ENCODE peak calls at places on chromosomes 4 and X, in six cellular contexts. E, O, P, Q, N and V are unnamed samples.

GRCh38 chrX:31334997-31335396 is 263.2 kb upstream of the FTHL17 start:
- DNase-seq in Q (no peak), P (no peak), N (no peak), O (no peak), E (no peak), V (no peak)

GRCh38 chr4:139025841-139026240 is 10.3 kb downstream of the NOCT start:
- DNase-seq in Q (no peak), E (no peak), P (no peak), N (no peak), O (no peak), V (no peak)

GRCh38 chrX:16148896-16149295 is 18.4 kb upstream of the MAGEB17 start:
- DNase-seq in Q (no peak), O (no peak), P (no peak), E (peak; percentile 10), N (no peak), V (peak; percentile 69)

GRCh38 chr4:185011408-185011807 is 6.9 kb upstream of the HELT start:
- DNase-seq in E (no peak), N (no peak), O (peak; percentile 75), P (peak; percentile 24), Q (no peak), V (peak; percentile 89)

GRCh38 chr4:14853186-14853946 is 148.9 kb upstream of the CPEB2 start:
- DNase-seq in P (no peak), Q (no peak), E (peak; percentile 43), O (no peak), N (no peak), V (no peak)

GRCh38 chr4:140308366-140309123 is 64.9 kb upstream of the SCOC start:
- DNase-seq in O (no peak), N (peak; percentile 62), P (no peak), E (no peak), Q (no peak), V (peak; percentile 29)

GRCh38 chr4:141680060-141680459 is 43.7 kb downstream of the IL15 start:
- DNase-seq in O (no peak), E (no peak), N (no peak), P (no peak), Q (no peak), V (no peak)

GRCh38 chr4:76634239-76634638 is 199.2 kb downstream of the SHROOM3 start:
- DNase-seq in O (no peak), P (no peak), Q (no peak), E (no peak), N (no peak), V (no peak)

GRCh38 chr4:16608123-16608522 is 290.3 kb downstream of the LDB2 start:
- DNase-seq in P (no peak), N (no peak), Q (no peak), E (no peak), O (no peak), V (no peak)

GRCh38 chrX:65723706-65724105 is 56.3 kb downstream of the MSN start:
- DNase-seq in E (no peak), N (no peak), O (no peak), Q (no peak), P (no peak), V (no peak)

GRCh38 chrX:38861489-38861888 is 60.2 kb downstream of the MID1IP1 start:
- DNase-seq in O (no peak), P (no peak), E (no peak), N (no peak), Q (no peak), V (no peak)

GRCh38 chr4:142358656-142359055 is 487.4 kb downstream of the INPP4B start:
- DNase-seq in O (no peak), P (no peak), N (no peak), Q (no peak), E (no peak), V (no peak)

GRCh38 chrX:34956915-34957314 is 14.3 kb downstream of the FAM47B start:
- DNase-seq in N (no peak), O (no peak), P (no peak), E (peak; percentile 52), Q (no peak), V (no peak)

GRCh38 chrX:18755651-18756050 is 48.2 kb downstream of the PPEF1 start:
- DNase-seq in Q (no peak), E (no peak), N (no peak), O (no peak), P (no peak), V (no peak)

GRCh38 chrX:40102393-40103381 is 4.9 kb upstream of the BCOR start:
- DNase-seq in P (no peak), E (no peak), N (no peak), Q (no peak), O (peak; percentile 65), V (peak; percentile 84)

GRCh38 chr4:184165291-184165690 is 52.4 kb downstream of the ENPP6 start:
- DNase-seq in E (peak; percentile 31), N (no peak), O (no peak), P (no peak), Q (no peak), V (peak; percentile 71)

GRCh38 chr4:57147335-57148060 is 37.3 kb upstream of the IGFBP7 start:
- DNase-seq in N (no peak), E (no peak), Q (no peak), O (no peak), P (no peak), V (no peak)

GRCh38 chr4:157808796-157809408 is 363.9 kb downstream of the GASK1B start:
- DNase-seq in N (no peak), O (no peak), Q (no peak), E (no peak), P (no peak), V (no peak)

GRCh38 chrX:131739823-131740222 is 195.9 kb downstream of the OR13H1 start:
- DNase-seq in P (no peak), N (no peak), O (no peak), Q (no peak), E (no peak), V (no peak)

GRCh38 chrX:131735127-131735526 is 191.3 kb downstream of the OR13H1 start:
- DNase-seq in P (no peak), Q (no peak), O (no peak), N (no peak), E (no peak), V (no peak)

GRCh38 chrX:131729295-131729694 is 185.4 kb downstream of the OR13H1 start:
- DNase-seq in N (peak; percentile 84), O (no peak), Q (no peak), P (no peak), E (no peak), V (no peak)

DNA sequence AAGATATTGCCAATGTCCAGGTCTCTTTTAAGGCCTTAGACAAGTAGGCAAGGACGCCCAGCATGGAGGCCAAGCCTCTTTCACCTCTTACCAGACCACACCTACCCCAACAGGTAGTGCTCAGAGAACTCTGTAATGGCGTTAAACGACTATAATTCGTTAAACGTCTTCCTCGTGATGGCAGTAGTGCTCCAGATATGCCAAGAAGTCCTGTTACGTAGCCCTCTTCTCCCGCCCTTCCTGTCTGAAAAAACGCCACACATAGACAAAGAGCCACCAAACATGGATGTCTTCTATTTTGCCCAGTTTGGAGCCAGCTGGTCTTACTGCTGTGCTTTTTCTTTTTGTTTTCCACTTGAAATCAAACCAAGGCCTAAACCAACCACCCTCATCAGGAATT is 190.7 kb downstream of the OR13H1 start:
- DNase-seq in P (no peak), Q (no peak), E (no peak), N (peak; percentile 73), O (no peak), V (no peak)
- H3K4me3 ChIP-seq in P (no peak overlapping the region), Q (no peak overlapping the region), E (no peak overlapping the region), N (no peak overlapping the region), O (no peak overlapping the region), V (no peak overlapping the region)

GRCh38 chr4:23875317-23875716 is 14.5 kb downstream of the PPARGC1A start:
- DNase-seq in N (no peak), E (no peak), O (no peak), P (no peak), Q (no peak), V (no peak)

GRCh38 chr4:23874536-23874901 is 15.3 kb downstream of the PPARGC1A start:
- DNase-seq in Q (no peak), N (no peak), E (no peak), O (no peak), P (no peak), V (no peak)

GRCh38 chr4:23871420-23871819 is 18.4 kb downstream of the PPARGC1A start:
- DNase-seq in P (no peak), O (no peak), N (no peak), E (no peak), Q (no peak), V (no peak)

GRCh38 chr4:23876418-23877089 is 13.3 kb downstream of the PPARGC1A start:
- DNase-seq in O (no peak), E (no peak), Q (no peak), P (no peak), N (no peak), V (peak; percentile 63)

DNA sequence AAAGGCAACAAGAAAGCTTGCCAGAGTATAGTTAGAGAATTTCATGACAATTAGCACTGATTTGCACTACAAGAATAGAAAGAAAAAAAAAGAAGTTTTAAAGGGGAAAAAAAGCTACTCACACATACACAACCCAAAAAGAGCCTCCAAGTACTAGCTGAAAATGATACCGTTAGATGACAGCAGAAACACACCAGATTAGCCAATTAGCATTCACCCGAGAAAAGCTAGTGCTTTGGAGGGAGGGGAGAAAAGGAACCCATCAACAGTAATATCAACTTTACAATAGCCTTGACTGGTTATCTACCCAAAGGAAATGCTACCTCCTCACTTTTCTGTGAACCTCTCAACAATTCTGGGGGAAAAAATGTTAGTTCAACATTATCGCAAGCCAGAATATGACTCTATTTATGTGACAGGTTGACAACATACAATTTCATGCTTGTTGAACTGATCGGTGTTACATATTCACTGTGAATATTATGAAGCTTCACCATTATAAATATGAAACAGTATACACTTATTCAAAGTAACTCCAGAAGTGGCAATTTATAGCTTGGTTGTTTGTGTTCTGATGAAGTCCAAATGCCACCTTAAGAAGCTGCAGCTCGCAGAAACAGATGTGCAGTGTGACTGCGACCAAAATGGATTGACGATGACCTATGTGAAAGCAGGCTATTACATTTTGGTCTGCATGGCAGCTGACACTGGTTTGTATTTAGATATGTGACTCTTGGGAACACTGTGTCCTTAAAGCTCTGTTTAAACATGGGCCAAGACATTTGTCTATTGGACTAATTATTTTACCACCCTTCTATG is 15.9 kb downstream of the PPARGC1A start:
- DNase-seq in P (no peak), N (no peak), O (no peak), E (no peak), Q (no peak), V (no peak)
- H3K4me3 ChIP-seq in P (no peak overlapping the region), N (no peak overlapping the region), O (no peak overlapping the region), E (no peak overlapping the region), Q (no peak overlapping the region), V (no peak overlapping the region)

GRCh38 chr4:101651778-101652177 is 138.8 kb upstream of the BANK1 start:
- DNase-seq in P (no peak), N (no peak), Q (no peak), O (no peak), E (no peak), V (no peak)
- H3K4me3 ChIP-seq in P (no peak overlapping the region), N (no peak overlapping the region), Q (no peak overlapping the region), O (no peak overlapping the region), E (no peak overlapping the region), V (no peak overlapping the region)

GRCh38 chr4:174275101-174275500 is 8.4 kb downstream of the FBXO8 start:
- DNase-seq in P (no peak), Q (no peak), N (no peak), O (no peak), E (no peak), V (no peak)

GRCh38 chr4:174277433-174277832 is 6.0 kb downstream of the FBXO8 start:
- DNase-seq in P (no peak), E (no peak), N (no peak), O (no peak), Q (no peak), V (no peak)

GRCh38 chr4:174274436-174274835 is 9.0 kb downstream of the FBXO8 start:
- DNase-seq in N (no peak), O (no peak), Q (no peak), E (no peak), P (no peak), V (no peak)

GRCh38 chr4:174278467-174278866 is 5.0 kb downstream of the FBXO8 start:
- DNase-seq in Q (no peak), O (no peak), E (no peak), N (no peak), P (no peak), V (no peak)

GRCh38 chr4:174273960-174274359 is 9.5 kb downstream of the FBXO8 start:
- DNase-seq in Q (no peak), N (no peak), E (no peak), P (no peak), O (no peak), V (no peak)
- H3K4me3 ChIP-seq in Q (no peak overlapping the region), N (no peak overlapping the region), E (no peak overlapping the region), P (no peak overlapping the region), O (no peak overlapping the region), V (no peak overlapping the region)